ENCODE peak calls at places on chromosomes 13 and 19, in nine cellular contexts. T is GDM1; A is stimulated activated CD8-positive, alpha-beta memory T cell treated with anti-CD3 and anti-CD28 coated beads, Interleukin-7, amount 100 ng/mL, for 4 hours; G is hepatic stellate cell; V is NCI-H446 treated with DMSO at 0.1 percent for 48 hours; H is stimulated activated naive CD4-positive, alpha-beta T cell; O is iris pigment epithelial cell; J is stimulated activated CD4-positive, alpha-beta T cell treated with anti-CD3 and anti-CD28 coated beads, Interleukin-1b, Interleukin-23, amount 100 ng/mL, for 24 hours; E is GM03348. S is an unnamed sample.

GRCh38 chr13:113625965-113626661 is 31.9 kb downstream of the ATP4B start:
- DNase-seq in T (no peak), A (no peak), G (peak), V (no peak), H (no peak), O (peak), J (no peak), E (peak), S (no peak)

GRCh38 chr19:58349590-58349989 is 3.7 kb downstream of the A1BG start:
- DNase-seq in T (no peak), A (no peak), G (no peak), V (no peak), H (no peak), O (no peak), J (no peak), E (no peak), S (no peak)

GRCh38 chr19:1851581-1852293 is 3.5 kb upstream of the REXO1 start:
- DNase-seq in T (no peak), A (peak), G (no peak), V (no peak), H (peak), O (no peak), J (no peak), E (no peak), S (no peak)

GRCh38 chr19:5148794-5149190 is 179.9 kb downstream of the KDM4B start:
- DNase-seq in T (no peak), A (no peak), G (no peak), V (no peak), H (no peak), O (no peak), J (no peak), E (no peak), S (no peak)

GRCh38 chr13:76830805-76831204 is 55.4 kb downstream of the KCTD12 start:
- DNase-seq in T (no peak), A (no peak), G (no peak), V (no peak), H (no peak), O (no peak), J (no peak), E (no peak), S (no peak)

GRCh38 chr13:23399254-23399796 is 34.2 kb downstream of the SACS start:
- DNase-seq in T (no peak), A (no peak), G (no peak), V (no peak), H (no peak), O (no peak), J (no peak), E (no peak), S (no peak)

GRCh38 chr13:114107686-114108081 is 24.7 kb downstream of the RASA3 start:
- DNase-seq in T (no peak), A (no peak), G (peak), V (no peak), H (no peak), O (peak), J (no peak), E (peak), S (no peak)

GRCh38 chr13:114288157-114288591 is 6.8 kb downstream of the UPF3A start:
- DNase-seq in T (no peak), A (no peak), G (no peak), V (no peak), H (no peak), O (no peak), J (no peak), E (no peak), S (no peak)

GRCh38 chr13:65909501-65909900 is 1320.6 kb downstream of the PCDH9 start:
- DNase-seq in T (no peak), A (no peak), G (no peak), V (no peak), H (no peak), O (no peak), J (no peak), E (no peak), S (no peak)

GRCh38 chr19:31498781-31499180 is 149.5 kb upstream of the TSHZ3 start:
- DNase-seq in T (no peak), A (no peak), G (no peak), V (no peak), H (no peak), O (no peak), J (no peak), E (no peak), S (no peak)

GRCh38 chr19:45418812-45419211 is 4.9 kb downstream of the ERCC1 start:
- DNase-seq in T (no peak), A (no peak), G (no peak), V (no peak), H (no peak), O (no peak), J (no peak), E (no peak), S (no peak)

GRCh38 chr19:18815673-18816072 is 16.1 kb upstream of the UPF1 start:
- DNase-seq in T (no peak), A (no peak), G (no peak), V (no peak), H (no peak), O (no peak), J (no peak), E (no peak), S (no peak)

GRCh38 chr19:38702278-38702677 is 42.0 kb downstream of the CAPN12 start:
- DNase-seq in T (no peak), A (no peak), G (no peak), V (no peak), H (no peak), O (peak), J (no peak), E (no peak), S (no peak)

GRCh38 chr19:48751835-48752510 is 468 bp downstream of the FUT1 start:
- DNase-seq in T (peak), A (no peak), G (no peak), V (no peak), H (no peak), O (no peak), J (no peak), E (no peak), S (no peak)

GRCh38 chr19:7550169-7550770 is 14.8 kb downstream of the PNPLA6 start:
- DNase-seq in T (no peak), A (no peak), G (no peak), V (no peak), H (no peak), O (no peak), J (no peak), E (no peak), S (no peak)

GRCh38 chr19:480016-480855 is 16.1 kb upstream of the MADCAM1 start:
- DNase-seq in T (peak), A (no peak), G (no peak), V (no peak), H (peak), O (peak), J (no peak), E (no peak), S (no peak)

GRCh38 chr19:16208064-16208759 is 10.5 kb downstream of the AP1M1 start:
- DNase-seq in T (no peak), A (peak), G (no peak), V (no peak), H (no peak), O (no peak), J (no peak), E (no peak), S (no peak)

GRCh38 chr13:37225414-37226047 is 120.1 kb upstream of the CSNK1A1L start:
- DNase-seq in T (no peak), A (no peak), G (peak), V (no peak), H (no peak), O (peak), J (no peak), E (peak), S (no peak)

GRCh38 chr13:36431204-36432105 is 840 bp upstream of the CCNA1 start:
- DNase-seq in T (no peak), A (no peak), G (no peak), V (no peak), H (no peak), O (no peak), J (no peak), E (no peak), S (no peak)

GRCh38 chr13:41224113-41225110 is 30.0 kb upstream of the KBTBD7 start:
- DNase-seq in T (no peak), A (no peak), G (peak), V (no peak), H (no peak), O (peak), J (no peak), E (peak), S (no peak)

GRCh38 chr19:18225702-18226468 is at the start of gene PDE4C:
- DNase-seq in T (no peak), A (no peak), G (peak), V (no peak), H (no peak), O (peak), J (no peak), E (no peak), S (no peak)

S was measured in KG1.